ENCODE peak calls at places on chromosomes 6 and 20, in eight cellular contexts. K is Panc1, D is fibroblast of pulmonary artery, Z is IMR-90, V is mucosa of descending colon, S is AG09309, C is GM23338, P is heart right ventricle. I is an unnamed sample.

GRCh38 chr6:29255530-29255929 is 46.0 kb upstream of the OR14J1 start:
- DNase-seq in K (no peak), D (no peak), Z (no peak), V (no peak), S (no peak), C (no peak), P (no peak), I (no peak)

GRCh38 chr6:44697333-44697732 is 309.8 kb downstream of the CDC5L start:
- DNase-seq in K (no peak), D (peak), Z (no peak), V (no peak), S (no peak), C (peak), P (no peak), I (peak)

GRCh38 chr20:11890331-11891080 is 27.2 kb upstream of the BTBD3 start:
- DNase-seq in K (peak), D (peak), Z (peak), V (peak), S (peak), C (peak), P (peak), I (peak)

GRCh38 chr20:53934421-53935352 is 135.7 kb downstream of the BCAS1 start:
- DNase-seq in K (no peak), D (peak), Z (peak), V (no peak), S (peak), C (peak), P (no peak), I (no peak)

GRCh38 chr6:9620263-9620662 is 794.6 kb downstream of the TFAP2A start:
- DNase-seq in K (no peak), D (no peak), Z (peak), V (no peak), S (no peak), C (no peak), P (no peak), I (no peak)

GRCh38 chr6:70811788-70812187 is 144.1 kb downstream of the SMAP1 start:
- DNase-seq in K (no peak), D (peak), Z (peak), V (no peak), S (no peak), C (no peak), P (no peak), I (no peak)

GRCh38 chr20:13199279-13199678 is 21.8 kb upstream of the ISM1 start:
- DNase-seq in K (no peak), D (no peak), Z (no peak), V (no peak), S (no peak), C (peak), P (no peak), I (no peak)

GRCh38 chr6:74611220-74611619 is 594.6 kb downstream of the COL12A1 start:
- DNase-seq in K (no peak), D (no peak), Z (peak), V (no peak), S (no peak), C (no peak), P (no peak), I (no peak)

GRCh38 chr6:131488780-131489179 is 84.2 kb upstream of the ARG1 start:
- DNase-seq in K (no peak), D (no peak), Z (peak), V (no peak), S (no peak), C (no peak), P (no peak), I (no peak)

GRCh38 chr6:28371706-28372451 is 22.1 kb downstream of the ZKSCAN3 start:
- DNase-seq in K (no peak), D (peak), Z (no peak), V (no peak), S (no peak), C (no peak), P (no peak), I (no peak)

GRCh38 chr6:22308939-22309338 is 12.1 kb upstream of the PRL start:
- DNase-seq in K (no peak), D (no peak), Z (no peak), V (no peak), S (no peak), C (no peak), P (no peak), I (no peak)

GRCh38 chr6:170298688-170299087 is 7.8 kb upstream of the DLL1 start:
- DNase-seq in K (no peak), D (no peak), Z (no peak), V (no peak), S (no peak), C (no peak), P (no peak), I (no peak)

GRCh38 chr20:34943808-34944568 is 11.6 kb downstream of the GSS start:
- DNase-seq in K (no peak), D (peak), Z (peak), V (no peak), S (no peak), C (no peak), P (no peak), I (no peak)

GRCh38 chr20:34941224-34941623 is 14.4 kb downstream of the GSS start:
- DNase-seq in K (no peak), D (peak), Z (peak), V (no peak), S (no peak), C (no peak), P (no peak), I (no peak)

GRCh38 chr20:34940126-34940525 is 15.5 kb downstream of the GSS start:
- DNase-seq in K (no peak), D (no peak), Z (peak), V (no peak), S (no peak), C (no peak), P (no peak), I (no peak)

GRCh38 chr20:34942301-34942700 is 13.3 kb downstream of the GSS start:
- DNase-seq in K (no peak), D (no peak), Z (no peak), V (no peak), S (no peak), C (no peak), P (no peak), I (no peak)

GRCh38 chr20:34938466-34939163 is 17.0 kb downstream of the GSS start:
- DNase-seq in K (no peak), D (no peak), Z (no peak), V (peak), S (no peak), C (no peak), P (peak), I (no peak)
- H3K4me3 ChIP-seq in K (no peak), D (no peak), Z (no peak), V (no peak), S (no peak), C (no peak), P (no peak), I (no peak)

GRCh38 chr20:16405254-16405653 is 168.0 kb downstream of the KIF16B start:
- DNase-seq in K (no peak), D (no peak), Z (no peak), V (no peak), S (no peak), C (no peak), P (no peak), I (no peak)
- TF ChIP-seq CTCF in K (no peak), D (no peak), Z (no peak), V (no peak), S (no peak), C (no peak), P (no peak), I (no peak)

DNA sequence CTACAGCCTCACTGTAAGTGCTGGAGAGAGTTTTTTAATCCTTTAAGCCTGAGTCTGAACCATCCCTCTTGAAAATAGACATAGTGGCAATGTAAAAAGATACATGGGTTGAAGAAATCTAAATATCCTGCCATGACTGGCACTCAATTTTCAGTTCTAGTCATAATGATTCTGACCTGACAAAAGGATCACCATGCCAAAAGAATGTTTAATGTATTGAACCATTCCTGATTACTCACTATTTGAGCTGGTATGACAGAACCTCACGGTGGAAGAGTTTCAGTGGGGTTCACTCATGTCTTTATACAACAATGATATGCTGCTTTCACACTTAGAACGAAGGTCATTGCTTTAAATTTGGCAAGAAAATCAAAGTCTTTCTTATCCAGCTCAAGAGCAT is 93.4 kb downstream of the HIVEP2 start:
- DNase-seq in K (no peak), D (no peak), Z (peak), V (no peak), S (no peak), C (no peak), P (no peak), I (no peak)
- H3K4me3 ChIP-seq in K (no peak), D (no peak), Z (no peak), V (no peak), S (no peak), C (no peak), P (no peak), I (no peak)

GRCh38 chr20:22862645-22863230 is 172.4 kb upstream of the SSTR4 start:
- DNase-seq in K (no peak), D (no peak), Z (no peak), V (no peak), S (no peak), C (peak), P (peak), I (no peak)
- TF ChIP-seq CTCF in K (peak), D (peak), Z (no peak), V (no peak), S (no peak), C (peak), P (no peak), I (no peak)